ENCODE peak calls at places on chromosomes 7 and 10, in six cellular contexts. One of them, this sample, is unnamed.

GRCh38 chr10:119761106-119761505 is 35.3 kb downstream of the INPP5F start:
- DNase-seq in kidney epithelial cell: no peak
- DNase-seq in breast epithelium: no peak
- DNase-seq in IMR-90: peak
- DNase-seq in tibial nerve: no peak
- DNase-seq in MCF 10A: peak
- DNase-seq in this sample: no peak

GRCh38 chr7:14385074-14385473 is 395.6 kb upstream of the ETV1 start:
- DNase-seq in kidney epithelial cell: no peak
- DNase-seq in breast epithelium: no peak
- DNase-seq in IMR-90: peak
- DNase-seq in tibial nerve: no peak
- DNase-seq in MCF 10A: no peak
- DNase-seq in this sample: no peak

GRCh38 chr10:33808475-33808874 is 474.0 kb upstream of the NRP1 start:
- DNase-seq in kidney epithelial cell: peak
- DNase-seq in breast epithelium: no peak
- DNase-seq in IMR-90: peak
- DNase-seq in tibial nerve: no peak
- DNase-seq in MCF 10A: no peak
- DNase-seq in this sample: no peak

GRCh38 chr10:4338768-4339167 is 487.2 kb upstream of the AKR1E2 start:
- DNase-seq in kidney epithelial cell: no peak
- DNase-seq in breast epithelium: no peak
- DNase-seq in IMR-90: no peak
- DNase-seq in tibial nerve: no peak
- DNase-seq in MCF 10A: no peak
- DNase-seq in this sample: no peak

GRCh38 chr10:132577350-132578005 is 39.9 kb downstream of the INPP5A start:
- DNase-seq in kidney epithelial cell: no peak
- DNase-seq in breast epithelium: no peak
- DNase-seq in IMR-90: no peak
- DNase-seq in tibial nerve: no peak
- DNase-seq in MCF 10A: peak
- DNase-seq in this sample: no peak

GRCh38 chr7:110960811-110961210 is 130.1 kb upstream of the LRRN3 start:
- DNase-seq in kidney epithelial cell: no peak
- DNase-seq in breast epithelium: no peak
- DNase-seq in IMR-90: peak
- DNase-seq in tibial nerve: no peak
- DNase-seq in MCF 10A: no peak
- DNase-seq in this sample: no peak

GRCh38 chr10:74189999-74190421 is 39.0 kb downstream of the ADK start:
- DNase-seq in kidney epithelial cell: peak
- DNase-seq in breast epithelium: peak
- DNase-seq in IMR-90: peak
- DNase-seq in tibial nerve: peak
- DNase-seq in MCF 10A: peak
- DNase-seq in this sample: no peak

GRCh38 chr7:129354428-129355157 is 79.6 kb upstream of the STRIP2 start:
- DNase-seq in kidney epithelial cell: no peak
- DNase-seq in breast epithelium: no peak
- DNase-seq in IMR-90: no peak
- DNase-seq in tibial nerve: no peak
- DNase-seq in MCF 10A: no peak
- DNase-seq in this sample: no peak

GRCh38 chr10:93357680-93358079 is 124.5 kb downstream of the MYOF start:
- DNase-seq in kidney epithelial cell: no peak
- DNase-seq in breast epithelium: no peak
- DNase-seq in IMR-90: peak
- DNase-seq in tibial nerve: no peak
- DNase-seq in MCF 10A: peak
- DNase-seq in this sample: peak

GRCh38 chr7:51162724-51163329 is 153.8 kb downstream of the COBL start:
- DNase-seq in kidney epithelial cell: peak
- DNase-seq in breast epithelium: peak
- DNase-seq in IMR-90: peak
- DNase-seq in tibial nerve: peak
- DNase-seq in MCF 10A: peak
- DNase-seq in this sample: no peak

GRCh38 chr7:29826530-29826822 is 20.2 kb downstream of the WIPF3 start:
- DNase-seq in kidney epithelial cell: no peak
- DNase-seq in breast epithelium: no peak
- DNase-seq in IMR-90: no peak
- DNase-seq in tibial nerve: no peak
- DNase-seq in MCF 10A: no peak
- DNase-seq in this sample: no peak

GRCh38 chr7:106947244-106947728 is 82.2 kb downstream of the PIK3CG start:
- DNase-seq in kidney epithelial cell: peak
- DNase-seq in breast epithelium: peak
- DNase-seq in IMR-90: peak
- DNase-seq in tibial nerve: peak
- DNase-seq in MCF 10A: peak
- DNase-seq in this sample: peak

GRCh38 chr7:112855227-112855626 is 65.0 kb upstream of the TMEM168 start:
- DNase-seq in kidney epithelial cell: no peak
- DNase-seq in breast epithelium: no peak
- DNase-seq in IMR-90: no peak
- DNase-seq in tibial nerve: no peak
- DNase-seq in MCF 10A: no peak
- DNase-seq in this sample: no peak

GRCh38 chr10:121579656-121580055 is 18.6 kb downstream of the FGFR2 start:
- DNase-seq in kidney epithelial cell: peak
- DNase-seq in breast epithelium: peak
- DNase-seq in IMR-90: no peak
- DNase-seq in tibial nerve: no peak
- DNase-seq in MCF 10A: no peak
- DNase-seq in this sample: no peak

GRCh38 chr10:47311900-47312662 is 10.2 kb upstream of the GDF2 start:
- DNase-seq in kidney epithelial cell: peak
- DNase-seq in breast epithelium: peak
- DNase-seq in IMR-90: peak
- DNase-seq in tibial nerve: peak
- DNase-seq in MCF 10A: peak
- DNase-seq in this sample: peak

GRCh38 chr7:531777-532176 is 12.1 kb upstream of the PDGFA start:
- DNase-seq in kidney epithelial cell: no peak
- DNase-seq in breast epithelium: no peak
- DNase-seq in IMR-90: no peak
- DNase-seq in tibial nerve: no peak
- DNase-seq in MCF 10A: no peak
- DNase-seq in this sample: no peak

GRCh38 chr7:14505906-14506305 is 396.6 kb downstream of the DGKB start:
- DNase-seq in kidney epithelial cell: no peak
- DNase-seq in breast epithelium: no peak
- DNase-seq in IMR-90: no peak
- DNase-seq in tibial nerve: no peak
- DNase-seq in MCF 10A: no peak
- DNase-seq in this sample: no peak

GRCh38 chr7:43135129-43135528 is 22.7 kb downstream of the HECW1 start:
- DNase-seq in kidney epithelial cell: no peak
- DNase-seq in breast epithelium: no peak
- DNase-seq in IMR-90: no peak
- DNase-seq in tibial nerve: no peak
- DNase-seq in MCF 10A: peak
- DNase-seq in this sample: no peak

GRCh38 chr10:83078645-83079044 is 1060.7 kb upstream of the GHITM start:
- DNase-seq in kidney epithelial cell: no peak
- DNase-seq in breast epithelium: no peak
- DNase-seq in IMR-90: no peak
- DNase-seq in tibial nerve: no peak
- DNase-seq in MCF 10A: no peak
- DNase-seq in this sample: no peak

GRCh38 chr10:71379118-71379781 is 17.5 kb upstream of the CDH23 start:
- DNase-seq in kidney epithelial cell: no peak
- DNase-seq in breast epithelium: no peak
- DNase-seq in IMR-90: no peak
- DNase-seq in tibial nerve: no peak
- DNase-seq in MCF 10A: no peak
- DNase-seq in this sample: no peak

GRCh38 chr10:16799621-16800020 is 17.6 kb downstream of the RSU1 start:
- DNase-seq in kidney epithelial cell: no peak
- DNase-seq in breast epithelium: no peak
- DNase-seq in IMR-90: no peak
- DNase-seq in tibial nerve: no peak
- DNase-seq in MCF 10A: no peak
- DNase-seq in this sample: no peak

GRCh38 chr10:123354521-123354920 is 200.3 kb downstream of the BUB3 start:
- DNase-seq in kidney epithelial cell: no peak
- DNase-seq in breast epithelium: peak
- DNase-seq in IMR-90: no peak
- DNase-seq in tibial nerve: no peak
- DNase-seq in MCF 10A: no peak
- DNase-seq in this sample: no peak

GRCh38 chr10:92699518-92700272 is 9.9 kb downstream of the HHEX start:
- DNase-seq in kidney epithelial cell: no peak
- DNase-seq in breast epithelium: peak
- DNase-seq in IMR-90: peak
- DNase-seq in tibial nerve: no peak
- DNase-seq in MCF 10A: peak
- DNase-seq in this sample: no peak

GRCh38 chr10:115857856-115858255 is 415.1 kb downstream of the GFRA1 start:
- DNase-seq in kidney epithelial cell: peak
- DNase-seq in breast epithelium: no peak
- DNase-seq in IMR-90: no peak
- DNase-seq in tibial nerve: no peak
- DNase-seq in MCF 10A: peak
- DNase-seq in this sample: no peak

GRCh38 chr10:114453576-114453975 is 49.3 kb upstream of the AFAP1L2 start:
- DNase-seq in kidney epithelial cell: no peak
- DNase-seq in breast epithelium: no peak
- DNase-seq in IMR-90: no peak
- DNase-seq in tibial nerve: no peak
- DNase-seq in MCF 10A: no peak
- DNase-seq in this sample: no peak

GRCh38 chr10:34916368-34916767 is 101.3 kb upstream of the PARD3 start:
- DNase-seq in kidney epithelial cell: peak
- DNase-seq in breast epithelium: no peak
- DNase-seq in IMR-90: peak
- DNase-seq in tibial nerve: peak
- DNase-seq in MCF 10A: peak
- DNase-seq in this sample: no peak

GRCh38 chr10:57715233-57715632 is 552.5 kb downstream of the IPMK start:
- DNase-seq in kidney epithelial cell: no peak
- DNase-seq in breast epithelium: no peak
- DNase-seq in IMR-90: no peak
- DNase-seq in tibial nerve: no peak
- DNase-seq in MCF 10A: no peak
- DNase-seq in this sample: no peak

DNA sequence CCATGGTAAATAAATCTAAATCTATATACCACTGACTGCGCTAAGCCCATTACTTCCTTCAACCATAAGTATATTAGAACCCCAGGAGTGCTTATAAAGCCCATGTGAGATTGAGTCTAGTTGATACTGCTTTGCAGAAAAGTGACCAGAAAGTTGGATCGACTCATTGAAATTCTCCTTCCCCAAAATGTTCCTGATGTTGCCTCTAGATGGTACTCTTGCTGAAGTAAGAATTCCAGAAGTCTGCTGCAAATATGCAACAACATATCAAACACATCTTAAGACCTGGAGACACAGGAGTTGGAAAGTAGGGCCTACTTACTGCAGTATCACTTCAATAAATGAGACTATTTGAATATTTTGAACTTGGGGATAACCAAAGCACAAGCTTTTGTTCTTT is 550.8 kb downstream of the IPMK start:
- DNase-seq in kidney epithelial cell: no peak
- DNase-seq in breast epithelium: no peak
- DNase-seq in IMR-90: peak
- DNase-seq in tibial nerve: no peak
- DNase-seq in MCF 10A: peak
- DNase-seq in this sample: no peak
- TF ChIP-seq CTCF in kidney epithelial cell: peak
- TF ChIP-seq CTCF in breast epithelium: no peak
- TF ChIP-seq CTCF in IMR-90: peak
- TF ChIP-seq CTCF in tibial nerve: no peak
- TF ChIP-seq CTCF in MCF 10A: peak
- TF ChIP-seq CTCF in this sample: peak

GRCh38 chr7:12056977-12057376 is 154.1 kb upstream of the TMEM106B start:
- DNase-seq in kidney epithelial cell: no peak
- DNase-seq in breast epithelium: no peak
- DNase-seq in IMR-90: no peak
- DNase-seq in tibial nerve: no peak
- DNase-seq in MCF 10A: no peak
- DNase-seq in this sample: no peak

GRCh38 chr7:12064716-12065115 is 146.4 kb upstream of the TMEM106B start:
- DNase-seq in kidney epithelial cell: no peak
- DNase-seq in breast epithelium: no peak
- DNase-seq in IMR-90: no peak
- DNase-seq in tibial nerve: no peak
- DNase-seq in MCF 10A: no peak
- DNase-seq in this sample: no peak

GRCh38 chr7:12066561-12066960 is 144.5 kb upstream of the TMEM106B start:
- DNase-seq in kidney epithelial cell: no peak
- DNase-seq in breast epithelium: no peak
- DNase-seq in IMR-90: peak
- DNase-seq in tibial nerve: no peak
- DNase-seq in MCF 10A: peak
- DNase-seq in this sample: no peak

GRCh38 chr7:12066004-12066403 is 145.1 kb upstream of the TMEM106B start:
- DNase-seq in kidney epithelial cell: no peak
- DNase-seq in breast epithelium: no peak
- DNase-seq in IMR-90: no peak
- DNase-seq in tibial nerve: no peak
- DNase-seq in MCF 10A: peak
- DNase-seq in this sample: no peak

GRCh38 chr7:12062062-12062461 is 149.0 kb upstream of the TMEM106B start:
- DNase-seq in kidney epithelial cell: no peak
- DNase-seq in breast epithelium: no peak
- DNase-seq in IMR-90: no peak
- DNase-seq in tibial nerve: no peak
- DNase-seq in MCF 10A: peak
- DNase-seq in this sample: no peak
- TF ChIP-seq CTCF in kidney epithelial cell: peak
- TF ChIP-seq CTCF in breast epithelium: no peak
- TF ChIP-seq CTCF in IMR-90: peak
- TF ChIP-seq CTCF in tibial nerve: no peak
- TF ChIP-seq CTCF in MCF 10A: peak
- TF ChIP-seq CTCF in this sample: peak

GRCh38 chr7:10889266-10889898 is 84.3 kb upstream of the PHF14 start:
- DNase-seq in kidney epithelial cell: peak
- DNase-seq in breast epithelium: no peak
- DNase-seq in IMR-90: peak
- DNase-seq in tibial nerve: no peak
- DNase-seq in MCF 10A: peak
- DNase-seq in this sample: peak
- TF ChIP-seq CTCF in kidney epithelial cell: peak
- TF ChIP-seq CTCF in breast epithelium: no peak
- TF ChIP-seq CTCF in IMR-90: peak
- TF ChIP-seq CTCF in tibial nerve: peak
- TF ChIP-seq CTCF in MCF 10A: peak
- TF ChIP-seq CTCF in this sample: peak

DNA sequence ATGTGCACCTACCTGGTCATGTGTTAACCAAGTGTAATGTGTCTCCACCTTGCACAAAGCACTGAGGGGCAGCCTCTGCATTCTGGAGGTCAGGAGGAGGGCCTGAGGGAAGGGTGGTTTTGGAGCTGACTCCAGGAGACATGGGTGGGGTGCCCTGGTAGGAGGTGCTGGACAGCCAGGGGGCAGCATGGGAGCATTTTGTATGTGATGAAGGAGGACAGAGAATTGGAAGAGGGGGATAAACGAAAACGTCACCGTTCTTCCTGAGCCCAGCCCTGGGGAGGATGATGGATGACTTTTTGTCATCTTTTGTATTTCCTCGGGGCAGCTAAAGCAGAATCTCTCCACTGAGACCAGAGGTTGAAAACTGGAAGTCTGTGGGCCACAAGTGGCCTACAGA is 242.3 kb downstream of the VTI1A start:
- DNase-seq in kidney epithelial cell: no peak
- DNase-seq in breast epithelium: no peak
- DNase-seq in IMR-90: peak
- DNase-seq in tibial nerve: peak
- DNase-seq in MCF 10A: peak
- DNase-seq in this sample: no peak
- TF ChIP-seq CTCF in kidney epithelial cell: peak
- TF ChIP-seq CTCF in breast epithelium: no peak
- TF ChIP-seq CTCF in IMR-90: peak
- TF ChIP-seq CTCF in tibial nerve: no peak
- TF ChIP-seq CTCF in MCF 10A: no peak
- TF ChIP-seq CTCF in this sample: peak